ENCODE peak calls at places on chromosomes 1 and 21, in four cellular contexts. One of them, this sample, is unnamed.

GRCh38 chr21:26212220-26212619 is 41.6 kb upstream of the APP start:
- DNase-seq in SHP77: no peak
- DNase-seq in osteocyte: no peak
- DNase-seq in ACHN: no peak
- DNase-seq in this sample: no peak

GRCh38 chr21:45074048-45074817 is at the start of gene ADARB1:
- DNase-seq in ACHN: peak
- DNase-seq in osteocyte: peak
- DNase-seq in SHP77: peak
- DNase-seq in this sample: no peak

GRCh38 chr21:33019885-33020557 is 5.7 kb upstream of the OLIG2 start:
- DNase-seq in ACHN: no peak
- DNase-seq in SHP77: no peak
- DNase-seq in osteocyte: no peak
- DNase-seq in this sample: no peak

GRCh38 chr21:38645282-38645681 is 147.0 kb upstream of the ERG start:
- DNase-seq in SHP77: no peak
- DNase-seq in ACHN: no peak
- DNase-seq in osteocyte: no peak
- DNase-seq in this sample: peak

GRCh38 chr1:77739235-77739634 is 20.4 kb downstream of the USP33 start:
- DNase-seq in osteocyte: no peak
- DNase-seq in SHP77: no peak
- DNase-seq in ACHN: no peak
- DNase-seq in this sample: no peak

GRCh38 chr1:242212401-242212800 is 213.5 kb upstream of the MAP1LC3C start:
- DNase-seq in ACHN: no peak
- DNase-seq in osteocyte: no peak
- DNase-seq in SHP77: no peak
- DNase-seq in this sample: no peak

GRCh38 chr1:202964755-202965440 is 2.2 kb downstream of the CYB5R1 start:
- DNase-seq in ACHN: no peak
- DNase-seq in osteocyte: no peak
- DNase-seq in SHP77: peak
- DNase-seq in this sample: no peak

GRCh38 chr21:39869141-39869818 is 2.0 kb downstream of the PCP4 start:
- DNase-seq in osteocyte: no peak
- DNase-seq in SHP77: no peak
- DNase-seq in ACHN: no peak
- DNase-seq in this sample: no peak

GRCh38 chr1:41733725-41734124 is 185.0 kb downstream of the HIVEP3 start:
- DNase-seq in ACHN: no peak
- DNase-seq in SHP77: no peak
- DNase-seq in osteocyte: no peak
- DNase-seq in this sample: no peak

GRCh38 chr1:157849229-157849875 is 7.7 kb upstream of the CD5L start:
- DNase-seq in osteocyte: no peak
- DNase-seq in SHP77: no peak
- DNase-seq in ACHN: no peak
- DNase-seq in this sample: no peak

GRCh38 chr1:205766038-205766437 is 9.2 kb downstream of the RAB29 start:
- DNase-seq in osteocyte: no peak
- DNase-seq in ACHN: peak
- DNase-seq in SHP77: no peak
- DNase-seq in this sample: no peak

GRCh38 chr1:81619156-81619555 is 181.6 kb upstream of the ADGRL2 start:
- DNase-seq in ACHN: no peak
- DNase-seq in SHP77: no peak
- DNase-seq in osteocyte: no peak
- DNase-seq in this sample: no peak

GRCh38 chr1:153791856-153792253 is 16.6 kb downstream of the SLC27A3 start:
- DNase-seq in SHP77: no peak
- DNase-seq in osteocyte: no peak
- DNase-seq in ACHN: no peak
- DNase-seq in this sample: no peak

GRCh38 chr1:195763146-195763906 is 844.9 kb downstream of the KCNT2 start:
- DNase-seq in osteocyte: no peak
- DNase-seq in ACHN: no peak
- DNase-seq in SHP77: peak
- DNase-seq in this sample: no peak

GRCh38 chr1:203624341-203624712 is 2.3 kb upstream of the ATP2B4 start:
- DNase-seq in SHP77: no peak
- DNase-seq in osteocyte: no peak
- DNase-seq in ACHN: no peak
- DNase-seq in this sample: no peak

GRCh38 chr1:239914827-239915231 is 176.9 kb upstream of the FMN2 start:
- DNase-seq in SHP77: no peak
- DNase-seq in osteocyte: no peak
- DNase-seq in ACHN: peak
- DNase-seq in this sample: peak

GRCh38 chr1:59139396-59139795 is 157.5 kb upstream of the FGGY start:
- DNase-seq in osteocyte: no peak
- DNase-seq in SHP77: no peak
- DNase-seq in ACHN: peak
- DNase-seq in this sample: no peak

GRCh38 chr1:181149326-181150000 is 61.0 kb downstream of the IER5 start:
- DNase-seq in osteocyte: no peak
- DNase-seq in ACHN: no peak
- DNase-seq in SHP77: no peak
- DNase-seq in this sample: no peak

GRCh38 chr1:151282883-151283725 is 1.0 kb downstream of the ZNF687 start:
- DNase-seq in ACHN: peak
- DNase-seq in osteocyte: no peak
- DNase-seq in SHP77: no peak
- DNase-seq in this sample: no peak

GRCh38 chr1:235640580-235640979 is 9.0 kb downstream of the GNG4 start:
- DNase-seq in osteocyte: peak
- DNase-seq in ACHN: no peak
- DNase-seq in SHP77: no peak
- DNase-seq in this sample: no peak

GRCh38 chr1:86924324-86924960 is 10.0 kb downstream of the HS2ST1 start:
- DNase-seq in ACHN: no peak
- DNase-seq in osteocyte: no peak
- DNase-seq in SHP77: no peak
- DNase-seq in this sample: no peak

GRCh38 chr1:113875714-113876113 is 4.2 kb upstream of the PTPN22 start:
- DNase-seq in ACHN: peak
- DNase-seq in SHP77: no peak
- DNase-seq in osteocyte: no peak
- DNase-seq in this sample: no peak

GRCh38 chr1:54879872-54880271 is 7.1 kb downstream of the DHCR24 start:
- DNase-seq in ACHN: no peak
- DNase-seq in SHP77: no peak
- DNase-seq in osteocyte: no peak
- DNase-seq in this sample: no peak

GRCh38 chr1:228860911-228861829 is 125.9 kb downstream of the RHOU start:
- DNase-seq in osteocyte: peak
- DNase-seq in ACHN: peak
- DNase-seq in SHP77: no peak
- DNase-seq in this sample: peak

GRCh38 chr1:190665045-190665444 is 187.4 kb upstream of the BRINP3 start:
- DNase-seq in ACHN: no peak
- DNase-seq in osteocyte: no peak
- DNase-seq in SHP77: no peak
- DNase-seq in this sample: no peak

GRCh38 chr1:42936309-42937078 is 22.2 kb downstream of the SLC2A1 start:
- DNase-seq in ACHN: no peak
- DNase-seq in osteocyte: no peak
- DNase-seq in SHP77: no peak
- DNase-seq in this sample: peak

GRCh38 chr1:240797050-240797449 is 185.1 kb upstream of the GREM2 start:
- DNase-seq in SHP77: no peak
- DNase-seq in osteocyte: no peak
- DNase-seq in ACHN: no peak
- DNase-seq in this sample: no peak

GRCh38 chr1:204834329-204834728 is 36.3 kb upstream of the NFASC start:
- DNase-seq in SHP77: no peak
- DNase-seq in ACHN: no peak
- DNase-seq in osteocyte: no peak
- DNase-seq in this sample: no peak

GRCh38 chr1:9539829-9540550 is 725 bp downstream of the SLC25A33 start:
- DNase-seq in ACHN: peak
- DNase-seq in osteocyte: peak
- DNase-seq in SHP77: no peak
- DNase-seq in this sample: no peak

GRCh38 chr1:66528580-66528979 is 5.4 kb upstream of the SGIP1 start:
- DNase-seq in osteocyte: no peak
- DNase-seq in ACHN: no peak
- DNase-seq in SHP77: no peak
- DNase-seq in this sample: no peak

GRCh38 chr1:161139765-161140164 is 7.3 kb upstream of the DEDD start:
- DNase-seq in osteocyte: no peak
- DNase-seq in ACHN: peak
- DNase-seq in SHP77: peak
- DNase-seq in this sample: no peak

GRCh38 chr1:12124693-12125421 is 41.9 kb upstream of the TNFRSF1B start:
- DNase-seq in SHP77: peak
- DNase-seq in osteocyte: peak
- DNase-seq in ACHN: peak
- DNase-seq in this sample: no peak

GRCh38 chr1:4745560-4745959 is 91.2 kb downstream of the AJAP1 start:
- DNase-seq in ACHN: no peak
- DNase-seq in osteocyte: no peak
- DNase-seq in SHP77: no peak
- DNase-seq in this sample: no peak

GRCh38 chr1:182217071-182217470 is 155.6 kb upstream of the ZNF648 start:
- DNase-seq in osteocyte: no peak
- DNase-seq in ACHN: no peak
- DNase-seq in SHP77: no peak
- DNase-seq in this sample: peak

GRCh38 chr1:206893380-206893779 is 3.9 kb upstream of the IL24 start:
- DNase-seq in ACHN: no peak
- DNase-seq in SHP77: no peak
- DNase-seq in osteocyte: no peak
- DNase-seq in this sample: no peak

GRCh38 chr1:217270121-217270520 is 360.8 kb downstream of the GPATCH2 start:
- DNase-seq in osteocyte: no peak
- DNase-seq in ACHN: no peak
- DNase-seq in SHP77: no peak
- DNase-seq in this sample: no peak

GRCh38 chr1:110647254-110647891 is 27.4 kb downstream of the KCNA3 start:
- DNase-seq in osteocyte: no peak
- DNase-seq in ACHN: no peak
- DNase-seq in SHP77: no peak
- DNase-seq in this sample: peak

GRCh38 chr1:37478890-37479254 is 4.5 kb downstream of the ZC3H12A start:
- DNase-seq in osteocyte: no peak
- DNase-seq in ACHN: no peak
- DNase-seq in SHP77: no peak
- DNase-seq in this sample: no peak